ENCODE peak calls at places on chromosome 10, in ten cellular contexts. G is stomach, H is K562, F is sigmoid colon, K is transverse colon, R is H1, D is upper lobe of left lung, T is HepG2, I is suprapubic skin, W is SK-N-SH. V is an unnamed sample.

GRCh38 chr10:5985029-5985428 is 7.7 kb upstream of the IL15RA start:
- DNase-seq in G (no peak), H (no peak), F (no peak), K (no peak), R (no peak), D (no peak), T (no peak), I (no peak), W (no peak), V (peak)

GRCh38 chr10:98956576-98957260 is 278.9 kb downstream of the HPSE2 start:
- DNase-seq in G (no peak), H (no peak), F (no peak), K (no peak), R (no peak), D (no peak), T (no peak), I (no peak), W (no peak), V (no peak)

GRCh38 chr10:6518791-6519430 is 61.2 kb downstream of the PRKCQ start:
- DNase-seq in G (no peak), H (no peak), F (no peak), K (no peak), R (no peak), D (no peak), T (no peak), I (no peak), W (no peak), V (no peak)

GRCh38 chr10:3293536-3294431 is 121.2 kb upstream of the PITRM1 start:
- DNase-seq in G (no peak), H (no peak), F (no peak), K (no peak), R (no peak), D (no peak), T (no peak), I (no peak), W (no peak), V (no peak)

GRCh38 chr10:58817499-58817898 is 304.8 kb downstream of the BICC1 start:
- DNase-seq in G (no peak), H (no peak), F (no peak), K (no peak), R (no peak), D (no peak), T (peak), I (no peak), W (no peak), V (no peak)

GRCh38 chr10:73251683-73252444 is 580 bp downstream of the MRPS16 start:
- DNase-seq in G (no peak), H (peak), F (peak), K (no peak), R (no peak), D (no peak), T (peak), I (no peak), W (peak), V (peak)

GRCh38 chr10:124621637-124622036 is 122.5 kb downstream of the FAM53B start:
- DNase-seq in G (no peak), H (no peak), F (no peak), K (no peak), R (no peak), D (no peak), T (no peak), I (no peak), W (no peak), V (no peak)

GRCh38 chr10:5589071-5589962 is 64.6 kb downstream of the CALML3 start:
- DNase-seq in G (no peak), H (no peak), F (no peak), K (peak), R (no peak), D (peak), T (no peak), I (no peak), W (no peak), V (no peak)

GRCh38 chr10:396535-397220 is 261.4 kb downstream of the ZMYND11 start:
- DNase-seq in G (no peak), H (no peak), F (no peak), K (no peak), R (no peak), D (no peak), T (no peak), I (no peak), W (no peak), V (no peak)

GRCh38 chr10:91796332-91797076 is 1.7 kb upstream of the TNKS2 start:
- DNase-seq in G (peak), H (peak), F (peak), K (peak), R (peak), D (peak), T (peak), I (no peak), W (no peak), V (no peak)

GRCh38 chr10:74671716-74672115 is 154.7 kb upstream of the KAT6B start:
- DNase-seq in G (no peak), H (no peak), F (no peak), K (no peak), R (no peak), D (no peak), T (no peak), I (no peak), W (no peak), V (no peak)

GRCh38 chr10:85667638-85668233 is 698.9 kb downstream of the GRID1 start:
- DNase-seq in G (no peak), H (no peak), F (no peak), K (no peak), R (peak), D (no peak), T (no peak), I (no peak), W (no peak), V (peak)

GRCh38 chr10:96586419-96587254 is at the start of gene TM9SF3:
- DNase-seq in G (peak), H (peak), F (peak), K (peak), R (peak), D (peak), T (peak), I (peak), W (peak), V (peak)

GRCh38 chr10:24209946-24210491 is 1.1 kb downstream of the KIAA1217 start:
- DNase-seq in G (no peak), H (no peak), F (no peak), K (no peak), R (no peak), D (no peak), T (peak), I (no peak), W (peak), V (no peak)

GRCh38 chr10:97975598-97975997 is 54.8 kb downstream of the CRTAC1 start:
- DNase-seq in G (no peak), H (no peak), F (no peak), K (no peak), R (no peak), D (no peak), T (no peak), I (no peak), W (no peak), V (no peak)

GRCh38 chr10:119498889-119499864 is 43.3 kb downstream of the RGS10 start:
- DNase-seq in G (peak), H (no peak), F (no peak), K (no peak), R (no peak), D (no peak), T (peak), I (no peak), W (no peak), V (no peak)

GRCh38 chr10:98340261-98340675 is 72.3 kb upstream of the LOXL4 start:
- DNase-seq in G (no peak), H (no peak), F (no peak), K (no peak), R (no peak), D (no peak), T (no peak), I (no peak), W (no peak), V (no peak)

GRCh38 chr10:18594574-18595156 is 56.7 kb downstream of the NSUN6 start:
- DNase-seq in G (no peak), H (peak), F (no peak), K (peak), R (peak), D (no peak), T (peak), I (no peak), W (no peak), V (no peak)

GRCh38 chr10:131858583-131859340 is 42.0 kb upstream of the PPP2R2D start:
- DNase-seq in G (no peak), H (no peak), F (peak), K (no peak), R (peak), D (peak), T (no peak), I (peak), W (no peak), V (no peak)

GRCh38 chr10:32958992-32959703 is 1.1 kb upstream of the ITGB1 start:
- DNase-seq in G (no peak), H (no peak), F (no peak), K (no peak), R (no peak), D (no peak), T (no peak), I (no peak), W (peak), V (no peak)

GRCh38 chr10:3445688-3446087 is 273.1 kb upstream of the PITRM1 start:
- DNase-seq in G (no peak), H (no peak), F (no peak), K (no peak), R (no peak), D (no peak), T (no peak), I (no peak), W (no peak), V (no peak)

GRCh38 chr10:6445671-6446278 is 134.3 kb downstream of the PRKCQ start:
- DNase-seq in G (peak), H (peak), F (no peak), K (peak), R (no peak), D (peak), T (peak), I (no peak), W (peak), V (no peak)

GRCh38 chr10:76176166-76176550 is 744.7 kb downstream of the LRMDA start:
- DNase-seq in G (no peak), H (no peak), F (no peak), K (no peak), R (no peak), D (no peak), T (no peak), I (no peak), W (no peak), V (peak)

GRCh38 chr10:118501637-118502440 is 93.6 kb downstream of the PRLHR start:
- DNase-seq in G (no peak), H (no peak), F (no peak), K (no peak), R (no peak), D (no peak), T (no peak), I (no peak), W (no peak), V (peak)

GRCh38 chr10:128853537-128853936 is 613.5 kb upstream of the MGMT start:
- DNase-seq in G (no peak), H (no peak), F (no peak), K (no peak), R (peak), D (no peak), T (no peak), I (no peak), W (no peak), V (peak)

GRCh38 chr10:32163774-32164148 is 107.5 kb upstream of the KIF5B start:
- DNase-seq in G (peak), H (no peak), F (no peak), K (peak), R (no peak), D (no peak), T (no peak), I (no peak), W (no peak), V (no peak)

GRCh38 chr10:16986082-16986405 is 143.6 kb downstream of the CUBN start:
- DNase-seq in G (no peak), H (no peak), F (no peak), K (no peak), R (no peak), D (no peak), T (no peak), I (no peak), W (no peak), V (no peak)

GRCh38 chr10:11787374-11787773 is 35.8 kb upstream of the PROSER2 start:
- DNase-seq in G (no peak), H (no peak), F (peak), K (no peak), R (no peak), D (no peak), T (no peak), I (no peak), W (no peak), V (no peak)

GRCh38 chr10:11787846-11788245 is 35.3 kb upstream of the PROSER2 start:
- DNase-seq in G (no peak), H (no peak), F (no peak), K (no peak), R (no peak), D (no peak), T (no peak), I (no peak), W (no peak), V (no peak)

GRCh38 chr10:11781114-11781513 is 38.9 kb downstream of the ECHDC3 start:
- DNase-seq in G (no peak), H (no peak), F (no peak), K (no peak), R (no peak), D (no peak), T (no peak), I (no peak), W (no peak), V (no peak)

GRCh38 chr10:11782793-11783557 is 40.2 kb upstream of the PROSER2 start:
- DNase-seq in G (no peak), H (peak), F (no peak), K (no peak), R (peak), D (no peak), T (peak), I (no peak), W (peak), V (no peak)

DNA sequence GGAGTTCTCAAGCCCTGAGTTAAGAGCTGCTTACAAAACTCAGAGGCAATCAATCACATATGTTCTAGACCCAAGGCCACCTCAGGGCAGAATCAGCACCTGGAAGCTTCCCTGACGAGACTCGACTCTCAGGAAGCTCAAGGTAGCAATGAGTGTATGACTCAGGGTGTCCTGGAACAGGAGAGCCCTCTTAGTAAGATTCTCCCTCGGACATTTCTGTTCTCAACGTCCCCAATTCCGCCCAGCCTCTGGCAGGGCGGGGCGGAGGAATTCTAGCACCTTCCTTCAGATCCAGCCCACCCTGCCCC is 39.6 kb upstream of the PROSER2 start:
- DNase-seq in G (no peak), H (no peak), F (no peak), K (no peak), R (no peak), D (no peak), T (no peak), I (no peak), W (no peak), V (no peak)
- TF ChIP-seq POLR2AphosphoS5 in G (no peak), H (no peak), F (no peak), K (no peak), R (no peak), D (no peak), T (no peak), I (no peak), W (no peak), V (no peak)

GRCh38 chr10:102230861-102231356 is 4.8 kb downstream of the ELOVL3 start:
- DNase-seq in G (peak), H (peak), F (no peak), K (peak), R (peak), D (peak), T (no peak), I (no peak), W (peak), V (no peak)

GRCh38 chr10:102230264-102230860 is 4.3 kb downstream of the ELOVL3 start:
- DNase-seq in G (peak), H (peak), F (no peak), K (peak), R (peak), D (peak), T (no peak), I (no peak), W (peak), V (no peak)

GRCh38 chr10:102231357-102232318 is 5.5 kb downstream of the ELOVL3 start:
- DNase-seq in G (peak), H (peak), F (no peak), K (peak), R (peak), D (peak), T (peak), I (no peak), W (peak), V (no peak)

GRCh38 chr10:102227050-102227449 is 951 bp downstream of the ELOVL3 start:
- DNase-seq in G (no peak), H (no peak), F (no peak), K (no peak), R (no peak), D (peak), T (peak), I (no peak), W (no peak), V (no peak)

GRCh38 chr10:102229810-102230263 is 3.7 kb downstream of the ELOVL3 start:
- DNase-seq in G (peak), H (peak), F (peak), K (peak), R (peak), D (peak), T (peak), I (peak), W (peak), V (peak)
- TF ChIP-seq EP300 in G (no peak), H (no peak), F (no peak), K (no peak), R (no peak), D (no peak), T (no peak), I (no peak), W (no peak), V (no peak)

GRCh38 chr10:86963341-86963919 is 4.9 kb upstream of the ADIRF start:
- DNase-seq in G (peak), H (no peak), F (peak), K (peak), R (peak), D (no peak), T (no peak), I (peak), W (no peak), V (no peak)

GRCh38 chr10:86966008-86966654 is 2.2 kb upstream of the ADIRF start:
- DNase-seq in G (peak), H (no peak), F (peak), K (no peak), R (no peak), D (peak), T (no peak), I (peak), W (no peak), V (peak)

GRCh38 chr10:86964061-86964846 is 4.0 kb upstream of the ADIRF start:
- DNase-seq in G (peak), H (no peak), F (peak), K (no peak), R (no peak), D (peak), T (no peak), I (peak), W (peak), V (no peak)

GRCh38 chr10:86962981-86963310 is 4.5 kb downstream of the SNCG start:
- DNase-seq in G (no peak), H (no peak), F (peak), K (no peak), R (no peak), D (peak), T (no peak), I (peak), W (no peak), V (no peak)

GRCh38 chr10:86964847-86965190 is 3.5 kb upstream of the ADIRF start:
- DNase-seq in G (no peak), H (no peak), F (no peak), K (no peak), R (no peak), D (no peak), T (no peak), I (no peak), W (no peak), V (peak)
- TF ChIP-seq POLR2AphosphoS5 in G (no peak), H (no peak), F (no peak), K (no peak), R (no peak), D (no peak), T (no peak), I (no peak), W (no peak), V (no peak)

GRCh38 chr10:70925377-70926214 is 37.2 kb upstream of the PCBD1 start:
- DNase-seq in G (peak), H (peak), F (no peak), K (peak), R (peak), D (peak), T (no peak), I (no peak), W (peak), V (no peak)
- TF ChIP-seq EP300 in G (no peak), H (no peak), F (no peak), K (no peak), R (no peak), D (no peak), T (no peak), I (no peak), W (no peak), V (no peak)